ENCODE peak calls at places on chromosomes 3 and 15, in eight cellular contexts. One of them, this sample, is unnamed. For H3K9me3 and H3K4me1, the result is how much of the 10 kb centered on the place peaks cover.

GRCh38 chr3:9146367-9147071 is 102.9 kb downstream of the SRGAP3 start:
- DNase-seq in SJSA1: no peak
- DNase-seq in GM23248: no peak
- DNase-seq in IMR-90: no peak
- DNase-seq in CD8-positive, alpha-beta memory T cell: no peak
- DNase-seq in A549: no peak
- DNase-seq in breast epithelium: no peak
- DNase-seq in cardiac muscle cell: no peak
- DNase-seq in this sample: no peak

GRCh38 chr3:187621881-187622280 is 48.3 kb downstream of the SST start:
- DNase-seq in CD8-positive, alpha-beta memory T cell: no peak
- DNase-seq in SJSA1: no peak
- DNase-seq in cardiac muscle cell: no peak
- DNase-seq in A549: no peak
- DNase-seq in GM23248: no peak
- DNase-seq in breast epithelium: no peak
- DNase-seq in IMR-90: no peak
- DNase-seq in this sample: no peak

GRCh38 chr3:123705886-123706285 is 121.0 kb upstream of the HACD2 start:
- DNase-seq in GM23248: no peak
- DNase-seq in CD8-positive, alpha-beta memory T cell: no peak
- DNase-seq in IMR-90: no peak
- DNase-seq in cardiac muscle cell: no peak
- DNase-seq in A549: no peak
- DNase-seq in SJSA1: no peak
- DNase-seq in breast epithelium: no peak
- DNase-seq in this sample: no peak

GRCh38 chr3:30011237-30011803 is 595.1 kb upstream of the TGFBR2 start:
- DNase-seq in CD8-positive, alpha-beta memory T cell: no peak
- DNase-seq in A549: no peak
- DNase-seq in IMR-90: no peak
- DNase-seq in breast epithelium: no peak
- DNase-seq in cardiac muscle cell: no peak
- DNase-seq in GM23248: no peak
- DNase-seq in SJSA1: no peak
- DNase-seq in this sample: no peak

GRCh38 chr3:196412704-196413103 is 19.5 kb downstream of the UBXN7 start:
- DNase-seq in breast epithelium: no peak
- DNase-seq in CD8-positive, alpha-beta memory T cell: no peak
- DNase-seq in A549: no peak
- DNase-seq in IMR-90: no peak
- DNase-seq in cardiac muscle cell: no peak
- DNase-seq in SJSA1: no peak
- DNase-seq in GM23248: no peak
- DNase-seq in this sample: no peak

GRCh38 chr3:120438971-120439370 is 11.8 kb downstream of the FSTL1 start:
- DNase-seq in GM23248: peak
- DNase-seq in SJSA1: peak
- DNase-seq in A549: peak
- DNase-seq in cardiac muscle cell: no peak
- DNase-seq in breast epithelium: no peak
- DNase-seq in IMR-90: peak
- DNase-seq in CD8-positive, alpha-beta memory T cell: no peak
- DNase-seq in this sample: no peak

GRCh38 chr15:69525543-69525942 is 72.9 kb downstream of the RPLP1 start:
- DNase-seq in IMR-90: no peak
- DNase-seq in SJSA1: no peak
- DNase-seq in breast epithelium: no peak
- DNase-seq in GM23248: no peak
- DNase-seq in CD8-positive, alpha-beta memory T cell: no peak
- DNase-seq in cardiac muscle cell: no peak
- DNase-seq in A549: no peak
- DNase-seq in this sample: no peak

GRCh38 chr3:167740961-167741587 is 5.6 kb downstream of the SERPINI1 start:
- DNase-seq in cardiac muscle cell: peak
- DNase-seq in SJSA1: no peak
- DNase-seq in IMR-90: peak
- DNase-seq in GM23248: peak
- DNase-seq in breast epithelium: no peak
- DNase-seq in CD8-positive, alpha-beta memory T cell: no peak
- DNase-seq in A549: peak
- DNase-seq in this sample: no peak

DNA sequence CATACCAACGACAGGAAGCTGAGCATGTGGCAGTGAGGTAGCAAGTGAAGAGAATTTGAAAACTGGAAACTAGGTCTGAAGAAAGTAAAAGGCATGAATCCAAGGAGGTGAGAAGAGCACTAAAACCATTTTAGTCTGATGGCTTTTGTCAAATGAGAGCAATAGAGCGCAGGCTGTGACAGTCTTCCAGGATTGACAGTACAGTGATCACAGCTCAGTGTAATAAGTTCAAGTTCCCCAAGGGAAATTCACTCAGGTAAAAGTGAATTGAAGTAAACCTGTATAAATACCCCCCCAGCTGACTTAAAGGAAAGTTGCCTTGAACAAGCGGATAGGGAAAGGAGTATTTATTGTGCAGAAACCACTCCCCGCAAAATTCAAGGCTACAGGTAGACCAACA is 224.2 kb upstream of the CRBN start:
- DNase-seq in SJSA1: no peak
- DNase-seq in cardiac muscle cell: no peak
- DNase-seq in CD8-positive, alpha-beta memory T cell: no peak
- DNase-seq in IMR-90: no peak
- DNase-seq in A549: no peak
- DNase-seq in GM23248: no peak
- DNase-seq in breast epithelium: no peak
- DNase-seq in this sample: no peak
- H3K9me3 ChIP-seq in SJSA1: under half
- H3K9me3 ChIP-seq in cardiac muscle cell: under half
- H3K9me3 ChIP-seq in CD8-positive, alpha-beta memory T cell: under half
- H3K9me3 ChIP-seq in IMR-90: under half
- H3K9me3 ChIP-seq in A549: under half
- H3K9me3 ChIP-seq in GM23248: under half
- H3K9me3 ChIP-seq in breast epithelium: under half
- H3K9me3 ChIP-seq in this sample: under half

GRCh38 chr15:74800559-74801094 is 12.0 kb upstream of the LMAN1L start:
- DNase-seq in CD8-positive, alpha-beta memory T cell: no peak
- DNase-seq in GM23248: no peak
- DNase-seq in breast epithelium: no peak
- DNase-seq in cardiac muscle cell: no peak
- DNase-seq in A549: no peak
- DNase-seq in SJSA1: no peak
- DNase-seq in IMR-90: no peak
- DNase-seq in this sample: no peak

GRCh38 chr15:74798388-74799254 is 14.0 kb upstream of the LMAN1L start:
- DNase-seq in GM23248: no peak
- DNase-seq in breast epithelium: peak
- DNase-seq in IMR-90: no peak
- DNase-seq in A549: no peak
- DNase-seq in cardiac muscle cell: no peak
- DNase-seq in SJSA1: no peak
- DNase-seq in CD8-positive, alpha-beta memory T cell: no peak
- DNase-seq in this sample: no peak

GRCh38 chr15:74799843-74800558 is 12.6 kb upstream of the LMAN1L start:
- DNase-seq in GM23248: peak
- DNase-seq in IMR-90: peak
- DNase-seq in A549: peak
- DNase-seq in breast epithelium: peak
- DNase-seq in SJSA1: peak
- DNase-seq in cardiac muscle cell: peak
- DNase-seq in CD8-positive, alpha-beta memory T cell: peak
- DNase-seq in this sample: peak

GRCh38 chr15:74801311-74801997 is 11.2 kb upstream of the LMAN1L start:
- DNase-seq in A549: no peak
- DNase-seq in GM23248: no peak
- DNase-seq in CD8-positive, alpha-beta memory T cell: no peak
- DNase-seq in SJSA1: no peak
- DNase-seq in cardiac muscle cell: no peak
- DNase-seq in IMR-90: no peak
- DNase-seq in breast epithelium: no peak
- DNase-seq in this sample: no peak

DNA sequence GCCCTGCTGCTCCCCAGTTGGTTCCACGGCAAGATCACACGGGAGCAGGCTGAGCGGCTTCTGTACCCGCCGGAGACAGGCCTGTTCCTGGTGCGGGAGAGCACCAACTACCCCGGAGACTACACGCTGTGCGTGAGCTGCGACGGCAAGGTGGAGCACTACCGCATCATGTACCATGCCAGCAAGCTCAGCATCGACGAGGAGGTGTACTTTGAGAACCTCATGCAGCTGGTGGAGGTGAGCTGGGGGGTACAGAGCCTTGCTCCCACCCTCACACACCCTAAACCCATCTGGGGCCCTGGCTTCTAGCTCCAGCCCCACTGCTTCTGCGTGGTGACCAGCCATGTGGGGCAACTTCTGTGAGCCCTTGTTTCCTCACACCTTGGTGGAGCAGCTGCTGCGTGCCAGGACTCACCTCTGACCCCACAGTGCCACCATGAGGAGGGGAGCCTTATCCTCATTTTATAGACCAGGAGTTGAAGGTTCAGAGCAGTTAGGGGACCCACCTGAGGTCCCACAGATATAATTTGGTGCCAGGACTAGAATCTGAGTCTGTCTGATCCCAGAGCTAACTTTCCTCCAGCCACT is 13.3 kb upstream of the LMAN1L start:
- DNase-seq in cardiac muscle cell: no peak
- DNase-seq in A549: no peak
- DNase-seq in breast epithelium: no peak
- DNase-seq in SJSA1: no peak
- DNase-seq in IMR-90: no peak
- DNase-seq in GM23248: no peak
- DNase-seq in CD8-positive, alpha-beta memory T cell: no peak
- DNase-seq in this sample: no peak
- H3K4me1 ChIP-seq in cardiac muscle cell: under half
- H3K4me1 ChIP-seq in A549: under half
- H3K4me1 ChIP-seq in breast epithelium: under half
- H3K4me1 ChIP-seq in SJSA1: under half
- H3K4me1 ChIP-seq in IMR-90: under half
- H3K4me1 ChIP-seq in GM23248: under half
- H3K4me1 ChIP-seq in CD8-positive, alpha-beta memory T cell: half or more
- H3K4me1 ChIP-seq in this sample: half or more

GRCh38 chr15:74129411-74130088 is 836 bp upstream of the ISLR2 start:
- DNase-seq in A549: no peak
- DNase-seq in breast epithelium: no peak
- DNase-seq in cardiac muscle cell: no peak
- DNase-seq in CD8-positive, alpha-beta memory T cell: no peak
- DNase-seq in SJSA1: no peak
- DNase-seq in GM23248: peak
- DNase-seq in IMR-90: no peak
- DNase-seq in this sample: no peak

GRCh38 chr15:74127255-74127953 is 3.0 kb upstream of the ISLR2 start:
- DNase-seq in cardiac muscle cell: peak
- DNase-seq in SJSA1: peak
- DNase-seq in A549: peak
- DNase-seq in breast epithelium: peak
- DNase-seq in GM23248: peak
- DNase-seq in IMR-90: peak
- DNase-seq in CD8-positive, alpha-beta memory T cell: peak
- DNase-seq in this sample: peak

GRCh38 chr15:74127954-74128784 is 2.2 kb upstream of the ISLR2 start:
- DNase-seq in CD8-positive, alpha-beta memory T cell: no peak
- DNase-seq in cardiac muscle cell: peak
- DNase-seq in SJSA1: peak
- DNase-seq in breast epithelium: no peak
- DNase-seq in GM23248: peak
- DNase-seq in A549: peak
- DNase-seq in IMR-90: no peak
- DNase-seq in this sample: no peak

GRCh38 chr15:74130089-74130848 is at the start of gene ISLR2:
- DNase-seq in A549: no peak
- DNase-seq in CD8-positive, alpha-beta memory T cell: no peak
- DNase-seq in breast epithelium: no peak
- DNase-seq in cardiac muscle cell: peak
- DNase-seq in GM23248: peak
- DNase-seq in IMR-90: no peak
- DNase-seq in SJSA1: no peak
- DNase-seq in this sample: no peak

DNA sequence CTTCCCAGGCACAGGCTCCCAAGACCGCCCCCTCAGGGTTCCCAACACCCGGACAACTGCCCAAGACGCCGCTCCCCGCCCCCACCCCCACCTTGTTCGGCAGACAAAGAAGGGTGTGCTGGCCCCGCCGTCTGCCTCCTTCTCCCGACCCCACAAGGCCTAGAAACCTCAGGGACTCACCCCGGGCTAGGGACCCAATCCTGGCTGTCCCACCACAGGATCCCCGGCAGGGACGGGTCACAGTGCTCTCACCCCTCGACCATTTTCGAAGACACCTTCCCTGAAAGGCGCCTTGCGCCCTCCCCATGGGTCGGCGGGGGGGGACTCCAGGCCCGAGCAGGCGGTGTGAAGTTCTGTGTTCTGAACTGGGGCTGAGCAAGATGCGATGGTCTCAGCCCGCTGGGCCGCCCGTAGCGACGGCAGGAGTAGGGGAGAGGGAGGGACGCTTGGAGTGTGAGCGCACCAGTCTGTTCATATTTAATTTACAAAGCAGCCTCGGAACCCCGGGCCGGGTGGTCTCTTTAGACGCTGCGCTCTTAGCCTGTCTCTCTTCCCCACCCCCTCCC is 1.5 kb upstream of the ISLR2 start:
- DNase-seq in CD8-positive, alpha-beta memory T cell: no peak
- DNase-seq in GM23248: no peak
- DNase-seq in breast epithelium: no peak
- DNase-seq in cardiac muscle cell: no peak
- DNase-seq in IMR-90: no peak
- DNase-seq in A549: no peak
- DNase-seq in SJSA1: no peak
- DNase-seq in this sample: no peak
- H3K4me3 ChIP-seq in CD8-positive, alpha-beta memory T cell: no peak
- H3K4me3 ChIP-seq in GM23248: no peak
- H3K4me3 ChIP-seq in breast epithelium: peak
- H3K4me3 ChIP-seq in cardiac muscle cell: no peak
- H3K4me3 ChIP-seq in IMR-90: no peak
- H3K4me3 ChIP-seq in A549: no peak
- H3K4me3 ChIP-seq in SJSA1: no peak
- H3K4me3 ChIP-seq in this sample: no peak

GRCh38 chr15:62264196-62264595 is 99.1 kb upstream of the C2CD4B start:
- DNase-seq in GM23248: no peak
- DNase-seq in SJSA1: no peak
- DNase-seq in CD8-positive, alpha-beta memory T cell: no peak
- DNase-seq in breast epithelium: no peak
- DNase-seq in cardiac muscle cell: no peak
- DNase-seq in A549: no peak
- DNase-seq in IMR-90: no peak
- DNase-seq in this sample: no peak

GRCh38 chr15:62257991-62258390 is 92.9 kb upstream of the C2CD4B start:
- DNase-seq in SJSA1: no peak
- DNase-seq in breast epithelium: no peak
- DNase-seq in A549: no peak
- DNase-seq in IMR-90: no peak
- DNase-seq in cardiac muscle cell: no peak
- DNase-seq in GM23248: no peak
- DNase-seq in CD8-positive, alpha-beta memory T cell: no peak
- DNase-seq in this sample: no peak

DNA sequence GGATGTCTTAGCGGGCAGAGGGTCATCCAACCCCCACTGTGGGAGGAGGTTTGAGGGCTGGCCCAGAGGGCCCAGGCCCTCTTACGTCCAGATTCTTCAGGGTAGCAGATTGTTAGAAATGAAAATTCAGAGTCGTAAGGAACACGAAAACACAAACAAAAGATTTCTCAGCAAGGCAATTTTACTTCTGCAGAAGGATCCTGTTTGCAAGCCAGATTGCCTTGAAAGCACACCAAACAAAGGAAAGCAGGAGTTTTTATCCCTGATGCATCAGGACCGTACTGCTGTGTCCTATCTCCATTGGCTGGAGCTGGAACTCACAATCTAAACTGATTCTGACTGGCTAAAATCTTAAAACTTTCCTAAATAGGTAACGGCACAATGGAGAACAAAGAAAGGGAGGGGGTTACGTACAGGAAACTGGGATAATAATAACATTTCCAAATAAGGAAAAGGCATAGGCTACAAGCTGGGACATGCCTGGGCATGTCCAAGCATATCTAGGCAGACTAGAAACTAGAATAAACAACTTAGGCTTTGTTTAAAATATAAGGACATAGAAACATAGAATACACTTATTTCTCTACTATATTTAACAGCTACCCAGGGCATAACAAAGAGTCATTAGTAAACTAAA is 97.3 kb upstream of the C2CD4B start:
- DNase-seq in A549: no peak
- DNase-seq in GM23248: no peak
- DNase-seq in IMR-90: peak
- DNase-seq in cardiac muscle cell: no peak
- DNase-seq in SJSA1: no peak
- DNase-seq in CD8-positive, alpha-beta memory T cell: no peak
- DNase-seq in breast epithelium: no peak
- DNase-seq in this sample: no peak
- H3K9me3 ChIP-seq in A549: under half
- H3K9me3 ChIP-seq in GM23248: under half
- H3K9me3 ChIP-seq in IMR-90: under half
- H3K9me3 ChIP-seq in cardiac muscle cell: under half
- H3K9me3 ChIP-seq in SJSA1: under half
- H3K9me3 ChIP-seq in CD8-positive, alpha-beta memory T cell: under half
- H3K9me3 ChIP-seq in breast epithelium: under half
- H3K9me3 ChIP-seq in this sample: under half

This sample was measured in effector memory CD4-positive, alpha-beta T cell.